ENCODE peak calls at places on chromosomes 7 and 10, in seven cellular contexts. Y, K, P, I, L, S and W are unnamed samples.

GRCh38 chr7:141366098-141366621 is 185.1 kb upstream of the AGK start:
- ATAC-seq in Y (no peak), K (no peak), P (no peak), I (no peak), L (peak; percentile 60), S (no peak), W (no peak)

GRCh38 chr7:91565499-91566331 is 301.5 kb downstream of the FZD1 start:
- ATAC-seq in Y (peak; percentile 97), K (no peak), P (peak; percentile 56), I (no peak), L (no peak), S (peak; percentile 99), W (no peak)

GRCh38 chr7:29619848-29620247 is 56.2 kb downstream of the PRR15 start:
- ATAC-seq in Y (no peak), K (no peak), P (no peak), I (no peak), L (no peak), S (no peak), W (no peak)

GRCh38 chr10:119406888-119407777 is 135.4 kb downstream of the RGS10 start:
- ATAC-seq in Y (no peak), K (no peak), P (peak; percentile 40), I (no peak), L (no peak), S (peak; percentile 27), W (no peak)

GRCh38 chr10:11517150-11517549 is 94.3 kb downstream of the USP6NL start:
- ATAC-seq in Y (no peak), K (no peak), P (no peak), I (no peak), L (no peak), S (no peak), W (no peak)

GRCh38 chr10:80472234-80473095 is 18.4 kb downstream of the TSPAN14 start:
- ATAC-seq in Y (no peak), K (peak; percentile 30), P (peak; percentile 18), I (peak; percentile 64), L (no peak), S (peak; percentile 29), W (peak; percentile 23)

GRCh38 chr7:21946228-21946709 is 570 bp upstream of the CDCA7L start:
- ATAC-seq in Y (no peak), K (peak; percentile 16), P (no peak), I (no peak), L (no peak), S (no peak), W (no peak)

GRCh38 chr7:27782849-27783248 is 42.9 kb downstream of the TAX1BP1 start:
- ATAC-seq in Y (no peak), K (no peak), P (peak; percentile 44), I (no peak), L (no peak), S (no peak), W (no peak)

GRCh38 chr7:106603300-106603699 is 57.7 kb downstream of the CCDC71L start:
- ATAC-seq in Y (no peak), K (no peak), P (no peak), I (no peak), L (no peak), S (no peak), W (no peak)

GRCh38 chr10:78566216-78567135 is 502.3 kb upstream of the ZMIZ1 start:
- ATAC-seq in Y (no peak), K (no peak), P (peak; percentile 66), I (no peak), L (no peak), S (no peak), W (no peak)

GRCh38 chr10:84860855-84861254 is 532.5 kb downstream of the CCSER2 start:
- ATAC-seq in Y (peak; percentile 35), K (no peak), P (no peak), I (no peak), L (no peak), S (peak; percentile 96), W (no peak)

GRCh38 chr10:13268841-13269240 is 31.0 kb downstream of the PHYH start:
- ATAC-seq in Y (no peak), K (no peak), P (no peak), I (no peak), L (no peak), S (no peak), W (no peak)

GRCh38 chr10:120979435-120980315 is 128.5 kb downstream of the WDR11 start:
- ATAC-seq in Y (peak; percentile 82), K (peak; percentile 94), P (peak; percentile 64), I (no peak), L (peak; percentile 43), S (peak; percentile 62), W (peak; percentile 47)

GRCh38 chr10:3774018-3774813 is 10.8 kb downstream of the KLF6 start:
- ATAC-seq in Y (peak; percentile 35), K (no peak), P (peak; percentile 20), I (peak; percentile 3), L (peak; percentile 3), S (no peak), W (no peak)

GRCh38 chr10:11884706-11885423 is 61.7 kb downstream of the PROSER2 start:
- ATAC-seq in Y (no peak), K (no peak), P (no peak), I (no peak), L (no peak), S (no peak), W (no peak)

DNA sequence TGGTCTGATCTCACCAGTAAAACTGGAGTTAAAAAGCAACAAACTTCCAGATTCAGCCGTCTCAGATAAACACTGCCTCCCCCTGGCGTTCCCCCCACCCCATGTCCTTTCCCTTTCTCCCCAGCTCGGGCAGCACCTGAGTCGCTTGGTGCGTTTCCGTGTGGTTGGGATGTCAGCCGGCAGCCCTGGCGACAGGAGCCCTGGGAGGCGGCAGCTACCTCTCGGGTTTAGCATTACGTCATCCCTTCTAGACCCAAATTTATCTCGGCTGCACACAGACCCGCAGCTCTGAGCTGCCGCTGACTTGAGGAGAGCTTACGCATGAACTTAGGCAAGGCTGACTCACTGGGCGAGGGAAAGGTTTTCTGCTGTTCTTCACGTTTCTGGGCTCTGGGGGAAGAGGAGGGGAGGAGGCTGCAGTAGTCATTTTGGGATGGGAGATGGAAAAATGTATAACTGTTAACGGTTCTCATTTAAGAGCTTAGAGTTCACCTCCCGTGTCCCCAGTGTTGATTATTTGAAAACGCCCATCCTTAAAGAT is 14.4 kb downstream of the MXI1 start:
- ATAC-seq in Y (peak; percentile 26), K (peak; percentile 51), P (peak; percentile 72), I (peak; percentile 57), L (peak; percentile 67), S (no peak), W (peak; percentile 72)
- TF ChIP-seq CTCF in Y (peak; percentile 54), K (peak; percentile 47), P (no peak), I (peak; percentile 18), L (no peak), S (no peak), W (peak; percentile 40)

GRCh38 chr10:124533266-124533665 is 71.6 kb downstream of the LHPP start:
- ATAC-seq in Y (no peak), K (no peak), P (no peak), I (no peak), L (no peak), S (no peak), W (no peak)

GRCh38 chr10:124536496-124537050 is 75.0 kb downstream of the LHPP start:
- ATAC-seq in Y (peak; percentile 62), K (no peak), P (no peak), I (no peak), L (no peak), S (no peak), W (no peak)

GRCh38 chr10:124534231-124534798 is 72.7 kb downstream of the LHPP start:
- ATAC-seq in Y (peak; percentile 46), K (no peak), P (peak; percentile 27), I (no peak), L (peak; percentile 59), S (peak; percentile 58), W (peak; percentile 31)

GRCh38 chr10:124535731-124536495 is 74.3 kb downstream of the LHPP start:
- ATAC-seq in Y (peak; percentile 2), K (no peak), P (no peak), I (no peak), L (no peak), S (no peak), W (no peak)

GRCh38 chr10:124534821-124535601 is 73.4 kb downstream of the LHPP start:
- ATAC-seq in Y (no peak), K (no peak), P (no peak), I (no peak), L (no peak), S (no peak), W (no peak)
- H3K4me1 ChIP-seq in Y (peaks cover 26% of the 10 kb centered on the region), K (peaks cover 16% of the 10 kb centered on the region), P (peaks cover 14% of the 10 kb centered on the region), I (no peaks in the 10 kb centered on the region), L (peaks cover 8% of the 10 kb centered on the region), S (no peaks in the 10 kb centered on the region), W (no peaks in the 10 kb centered on the region)

GRCh38 chr10:22436893-22437619 is 91.8 kb downstream of the SPAG6 start:
- ATAC-seq in Y (peak; percentile 87), K (peak; percentile 77), P (peak; percentile 97), I (peak; percentile 83), L (peak; percentile 97), S (peak; percentile 91), W (peak; percentile 90)
- TF ChIP-seq POLR2A in Y (no peak), K (peak; percentile 62), P (peak; percentile 97), I (peak; percentile 82), L (no peak), S (peak; percentile 85), W (peak; percentile 94)

GRCh38 chr7:25680636-25681035 is 452.4 kb upstream of the NPVF start:
- ATAC-seq in Y (no peak), K (no peak), P (no peak), I (no peak), L (no peak), S (no peak), W (no peak)
- TF ChIP-seq CTCF in Y (no peak), K (no peak), P (no peak), I (no peak), L (no peak), S (no peak), W (no peak)

DNA sequence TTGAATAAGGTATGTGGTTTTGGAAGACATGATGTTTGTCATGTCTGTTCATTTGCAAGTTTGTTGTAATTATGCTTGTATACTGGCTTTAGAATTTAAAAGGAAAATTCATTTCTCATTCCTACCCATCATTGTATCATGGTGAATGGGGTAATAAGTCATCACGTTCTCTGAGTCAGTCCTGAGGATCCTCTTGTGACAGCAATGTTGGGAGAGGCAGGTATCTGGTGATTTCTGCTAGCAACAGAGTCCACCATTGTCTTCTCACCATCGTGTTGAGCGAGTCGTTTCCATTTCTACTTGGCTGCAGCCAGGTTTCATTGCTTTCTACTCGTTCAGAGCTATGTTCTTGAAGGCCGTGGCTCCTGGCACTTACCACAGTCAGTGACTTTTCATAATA is 16.3 kb downstream of the CUL1 start:
- ATAC-seq in Y (no peak), K (no peak), P (no peak), I (no peak), L (no peak), S (no peak), W (no peak)
- H3K4me1 ChIP-seq in Y (peaks cover 26% of the 10 kb centered on the region), K (peaks cover 43% of the 10 kb centered on the region), P (peaks cover 56% of the 10 kb centered on the region), I (peaks cover 5% of the 10 kb centered on the region), L (peaks cover 51% of the 10 kb centered on the region), S (no peaks in the 10 kb centered on the region), W (peaks cover 14% of the 10 kb centered on the region)

GRCh38 chr7:99033765-99034164 is 110.1 kb downstream of the SMURF1 start:
- ATAC-seq in Y (no peak), K (no peak), P (no peak), I (no peak), L (no peak), S (peak; percentile 64), W (no peak)
- TF ChIP-seq POLR2A in Y (no peak), K (no peak), P (no peak), I (no peak), L (no peak), S (no peak), W (no peak)